ENCODE peak calls at places on chromosome 13, in five cellular contexts. F is GM12878, Z is SK-N-SH, R is HepG2, A is HCT116. S is an unnamed sample.

GRCh38 chr13:104114111-104114510 is 1047.9 kb upstream of the SLC10A2 start:
- DNase-seq in F (no peak), Z (no peak), R (no peak), A (no peak), S (no peak)

GRCh38 chr13:79799049-79799448 is 318.1 kb downstream of the NDFIP2 start:
- DNase-seq in F (no peak), Z (peak; percentile 67), R (no peak), A (no peak), S (no peak)

GRCh38 chr13:26494591-26494990 is 62.9 kb upstream of the WASF3 start:
- DNase-seq in F (no peak), Z (no peak), R (no peak), A (no peak), S (no peak)

GRCh38 chr13:64471916-64472315 is 2758.2 kb downstream of the PCDH9 start:
- DNase-seq in F (no peak), Z (peak; percentile 22), R (peak; percentile 15), A (peak; percentile 8), S (peak; percentile 3)

GRCh38 chr13:113777311-113778260 is 18.6 kb downstream of the TMEM255B start:
- DNase-seq in F (no peak), Z (no peak), R (no peak), A (no peak), S (peak; percentile 65)

GRCh38 chr13:32426191-32426980 is 1.5 kb downstream of the N4BP2L1 start:
- DNase-seq in F (peak; percentile 73), Z (no peak), R (no peak), A (no peak), S (no peak)

GRCh38 chr13:89361909-89362308 is 1690.7 kb downstream of the SLITRK5 start:
- DNase-seq in F (no peak), Z (no peak), R (no peak), A (no peak), S (no peak)

GRCh38 chr13:66237411-66238062 is 992.6 kb downstream of the PCDH9 start:
- DNase-seq in F (no peak), Z (no peak), R (no peak), A (no peak), S (no peak)

GRCh38 chr13:49238621-49239020 is 9.1 kb upstream of the CDADC1 start:
- DNase-seq in F (no peak), Z (no peak), R (no peak), A (no peak), S (no peak)

DNA sequence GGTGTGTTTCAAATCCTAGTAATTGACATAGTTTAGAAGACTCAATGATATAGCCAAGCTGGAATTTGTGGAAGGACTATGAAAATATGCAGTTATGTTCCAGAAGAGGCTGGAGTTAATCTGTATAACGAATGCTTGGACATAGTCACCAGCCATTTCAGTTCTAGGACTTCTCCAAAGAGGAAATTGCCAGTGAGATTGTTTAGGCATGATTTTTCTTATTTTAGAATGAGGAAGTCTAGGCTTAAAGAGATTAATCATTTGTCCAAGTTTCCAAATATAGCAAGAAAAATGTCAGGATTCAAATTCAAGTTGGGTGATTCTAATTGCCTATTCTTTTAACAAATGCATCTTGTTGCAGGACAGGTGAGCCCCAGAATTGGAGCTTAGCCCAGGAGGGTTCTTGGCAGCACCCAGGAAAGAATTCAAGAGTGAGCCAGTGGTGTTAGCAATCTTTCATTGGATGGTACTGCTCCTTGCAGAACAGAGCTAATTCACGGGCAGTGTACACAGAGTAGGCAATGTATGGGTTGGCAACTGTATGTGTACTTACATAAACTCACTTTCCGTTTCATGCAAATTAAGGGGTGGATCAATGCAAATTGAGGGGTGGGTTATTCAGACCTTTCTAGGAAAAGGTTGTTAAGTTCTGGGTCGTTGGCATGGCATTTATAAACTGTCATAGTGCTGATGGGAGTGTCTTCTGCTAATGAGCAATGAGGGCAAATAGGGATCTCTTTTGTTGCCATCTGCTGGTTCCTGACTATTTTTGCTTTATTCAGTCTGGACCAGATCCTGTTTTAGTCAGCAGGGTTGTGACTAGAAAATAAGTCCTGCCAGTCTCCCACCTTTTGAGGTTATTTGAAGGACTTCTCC is 763.2 kb upstream of the SLITRK1 start:
- DNase-seq in F (no peak), Z (no peak), R (no peak), A (no peak), S (peak; percentile 40)
- TF ChIP-seq JUND in F (no peak), Z (peak; percentile 7), R (no peak), A (no peak), S (no peak)

DNA sequence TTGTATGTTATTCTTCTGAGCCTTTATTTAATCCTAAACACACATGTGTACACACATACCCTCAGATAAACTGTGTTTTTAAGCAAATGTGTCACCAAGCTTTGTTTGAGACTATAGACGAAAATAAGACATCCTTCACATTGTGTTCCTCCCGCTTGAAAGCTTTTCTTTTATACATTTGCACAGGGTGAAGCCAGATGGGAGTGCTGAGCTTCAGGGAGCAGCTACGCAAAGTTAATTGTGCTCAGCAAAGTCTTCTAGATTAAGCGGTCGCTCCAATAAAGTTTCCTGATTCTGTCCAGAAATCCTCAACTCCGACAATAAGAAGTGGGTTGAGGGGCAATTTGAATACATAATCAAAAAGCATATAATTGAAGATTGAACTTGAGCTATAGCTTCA is 117.2 kb upstream of the ARGLU1 start:
- DNase-seq in F (no peak), Z (no peak), R (no peak), A (no peak), S (no peak)
- TF ChIP-seq JUND in F (no peak), Z (no peak), R (no peak), A (no peak), S (no peak)

GRCh38 chr13:72029981-72030380 is 163.0 kb upstream of the DACH1 start:
- DNase-seq in F (no peak), Z (no peak), R (no peak), A (no peak), S (no peak)

GRCh38 chr13:72023895-72024294 is 156.9 kb upstream of the DACH1 start:
- DNase-seq in F (no peak), Z (no peak), R (no peak), A (no peak), S (no peak)

DNA sequence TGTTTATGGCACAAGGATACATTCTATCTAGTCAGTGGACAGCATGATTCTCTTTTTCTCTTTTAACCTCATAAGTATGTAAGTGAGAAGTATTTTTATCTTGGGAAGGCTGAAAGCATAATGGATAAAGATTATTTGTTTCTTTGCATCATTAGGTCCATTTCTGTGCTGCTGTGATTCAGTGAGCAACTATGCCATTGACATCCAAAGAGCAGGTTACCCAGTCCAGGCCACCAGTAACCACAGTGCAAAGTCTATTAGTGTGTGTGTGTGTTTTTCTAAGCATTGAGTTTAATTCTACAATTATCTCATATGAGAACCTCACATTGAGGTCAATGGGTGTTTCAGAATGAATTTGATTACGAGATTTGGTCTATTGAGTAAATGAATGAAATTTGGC is 158.8 kb upstream of the DACH1 start:
- DNase-seq in F (no peak), Z (no peak), R (no peak), A (no peak), S (no peak)
- TF ChIP-seq JUND in F (no peak), Z (no peak), R (no peak), A (no peak), S (no peak)

GRCh38 chr13:44365008-44365407 is 8.6 kb upstream of the SERP2 start:
- DNase-seq in F (no peak), Z (no peak), R (no peak), A (peak; percentile 21), S (no peak)
- TF ChIP-seq JUND in F (no peak), Z (no peak), R (no peak), A (no peak), S (no peak)

DNA sequence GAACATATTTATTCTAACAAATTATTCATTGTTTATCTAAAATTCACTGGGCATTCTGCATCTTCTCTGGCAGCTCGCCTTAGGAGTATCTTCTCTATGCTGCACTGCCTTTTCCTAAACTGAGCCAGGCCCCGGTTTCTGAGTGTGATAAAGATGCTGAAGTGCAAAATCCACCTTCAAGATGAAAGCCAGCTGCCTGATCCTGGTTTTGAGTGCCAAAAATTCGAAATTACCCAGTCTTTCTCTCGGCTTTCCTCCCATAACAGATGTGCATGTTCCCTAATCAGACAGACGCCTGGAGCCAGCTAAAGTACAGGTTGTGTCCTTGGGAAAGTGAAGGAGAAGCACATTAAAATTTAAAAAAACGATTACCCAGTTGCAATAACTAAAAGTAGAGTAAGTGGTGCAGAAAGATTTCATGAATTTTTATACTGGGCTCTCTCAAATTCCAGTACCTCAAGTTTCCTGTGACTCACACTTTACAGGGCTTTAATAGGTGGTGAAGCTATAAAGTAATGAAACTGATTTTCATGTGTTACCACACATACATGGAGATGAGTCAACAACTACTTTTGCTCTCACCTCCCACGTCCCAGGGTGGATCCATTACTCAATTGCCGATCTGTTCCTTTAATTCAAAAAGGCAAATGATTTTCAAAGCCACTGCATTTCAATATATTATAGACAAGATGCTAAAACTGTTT is 65.0 kb upstream of the GTF2F2 start:
- DNase-seq in F (peak; percentile 24), Z (no peak), R (no peak), A (peak; percentile 70), S (no peak)
- TF ChIP-seq JUND in F (no peak), Z (peak; percentile 73), R (no peak), A (peak; percentile 85), S (no peak)

DNA sequence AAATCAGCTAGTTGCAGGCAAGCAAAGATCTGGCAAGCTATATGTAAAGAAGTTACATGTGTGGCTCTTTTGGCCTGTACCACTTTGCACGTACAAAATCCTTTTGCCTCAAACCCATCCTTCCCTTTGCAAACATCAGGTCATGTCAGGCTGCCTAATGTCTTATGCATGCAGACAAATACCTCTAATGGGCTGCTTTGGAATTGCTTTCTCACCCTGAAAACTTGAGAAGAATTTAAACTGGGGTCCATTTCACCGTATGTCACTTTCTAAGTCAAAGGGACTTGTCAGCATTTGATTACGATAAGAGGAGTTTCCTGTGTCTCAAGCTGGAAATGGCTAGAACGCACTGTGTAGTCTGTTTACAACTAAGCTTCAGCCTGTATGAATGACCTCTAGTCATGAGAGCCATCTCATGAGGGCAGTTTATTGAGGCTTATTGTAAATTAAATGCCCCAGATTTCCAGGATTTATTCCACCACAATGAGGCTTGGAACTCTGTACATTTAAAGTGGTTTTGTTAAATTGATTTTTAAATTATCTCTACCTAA is 267.3 kb upstream of the TMTC4 start:
- DNase-seq in F (no peak), Z (no peak), R (no peak), A (no peak), S (no peak)
- TF ChIP-seq JUND in F (no peak), Z (no peak), R (no peak), A (no peak), S (no peak)

S was measured in T47D.